ENCODE peak calls at places on chromosomes 11 and 22, in six cellular contexts. H is activated naive CD8-positive, alpha-beta T cell treated with anti-CD3 and anti-CD28 coated beads for 36 hours; A is stimulated activated effector memory CD8-positive, alpha-beta T cell treated with anti-CD3 and anti-CD28 coated beads, Interleukin-12 subunit alpha, Interleukin-12 subunit beta, amount 100 ng/mL, for 72 hours; V is non-pigmented ciliary epithelial cell; I is lower leg skin; B is omental fat pad. O is an unnamed sample.

GRCh38 chr11:7278314-7278917 is 26.7 kb downstream of the SYT9 start:
- DNase-seq in H (no peak), A (no peak), V (peak), I (no peak), B (no peak), O (no peak)

GRCh38 chr11:125215951-125216350 is 51.4 kb downstream of the PKNOX2 start:
- DNase-seq in H (no peak), A (no peak), V (no peak), I (no peak), B (no peak), O (no peak)

GRCh38 chr11:124841186-124841585 is 24.0 kb upstream of the ROBO3 start:
- DNase-seq in H (no peak), A (no peak), V (no peak), I (no peak), B (no peak), O (no peak)

GRCh38 chr11:18369398-18369797 is 25.0 kb upstream of the LDHA start:
- DNase-seq in H (no peak), A (no peak), V (no peak), I (no peak), B (no peak), O (no peak)

GRCh38 chr11:47236482-47236881 is 12.1 kb downstream of the ACP2 start:
- DNase-seq in H (no peak), A (no peak), V (no peak), I (no peak), B (no peak), O (no peak)

GRCh38 chr11:72735495-72736027 is 16.6 kb downstream of the ARAP1 start:
- DNase-seq in H (no peak), A (no peak), V (no peak), I (no peak), B (no peak), O (no peak)

GRCh38 chr11:120131941-120132644 is 5.8 kb downstream of the TRIM29 start:
- DNase-seq in H (no peak), A (no peak), V (no peak), I (peak), B (peak), O (no peak)

GRCh38 chr11:132844956-132845355 is 687.3 kb downstream of the OPCML start:
- DNase-seq in H (no peak), A (no peak), V (peak), I (no peak), B (no peak), O (no peak)

GRCh38 chr22:36253523-36254490 is 874 bp downstream of the APOL1 start:
- DNase-seq in H (peak), A (no peak), V (no peak), I (no peak), B (no peak), O (no peak)

GRCh38 chr11:64620286-64620962 is 29.4 kb downstream of the SLC22A12 start:
- DNase-seq in H (no peak), A (no peak), V (no peak), I (no peak), B (no peak), O (no peak)

GRCh38 chr11:75333022-75333806 is 18.2 kb downstream of the ARRB1 start:
- DNase-seq in H (no peak), A (no peak), V (no peak), I (no peak), B (no peak), O (no peak)

GRCh38 chr11:29017941-29018340 is 909.8 kb downstream of the METTL15 start:
- DNase-seq in H (no peak), A (no peak), V (no peak), I (no peak), B (no peak), O (no peak)

GRCh38 chr11:129973068-129973467 is 29.6 kb downstream of the PRDM10 start:
- DNase-seq in H (no peak), A (no peak), V (no peak), I (no peak), B (no peak), O (no peak)

GRCh38 chr11:75639752-75640151 is 29.1 kb downstream of the MAP6 start:
- DNase-seq in H (no peak), A (no peak), V (no peak), I (peak), B (no peak), O (peak)

GRCh38 chr11:119172513-119172912 is 4.0 kb downstream of the NLRX1 start:
- DNase-seq in H (no peak), A (no peak), V (no peak), I (no peak), B (no peak), O (no peak)

GRCh38 chr11:113162590-113162961 is 151.8 kb upstream of the TTC12 start:
- DNase-seq in H (no peak), A (no peak), V (no peak), I (no peak), B (no peak), O (no peak)

GRCh38 chr11:122215244-122215992 is 99.4 kb upstream of the BLID start:
- DNase-seq in H (peak), A (peak), V (peak), I (peak), B (peak), O (no peak)

GRCh38 chr11:35711173-35711910 is 48.8 kb downstream of the TRIM44 start:
- DNase-seq in H (no peak), A (no peak), V (no peak), I (no peak), B (no peak), O (no peak)

GRCh38 chr22:47232197-47232596 is 469.7 kb downstream of the TBC1D22A start:
- DNase-seq in H (no peak), A (no peak), V (no peak), I (no peak), B (no peak), O (no peak)

GRCh38 chr11:19874241-19874640 is 161.6 kb downstream of the NAV2 start:
- DNase-seq in H (no peak), A (no peak), V (no peak), I (no peak), B (no peak), O (no peak)

GRCh38 chr22:45271667-45272188 is 13.0 kb upstream of the UPK3A start:
- DNase-seq in H (no peak), A (no peak), V (no peak), I (peak), B (no peak), O (no peak)

O was measured in ascending aorta.